ENCODE peak calls at places on chromosomes 12 and 14, in ten cellular contexts. K is central memory CD8-positive, alpha-beta T cell; O is NCI-H1436 treated with DMSO at 0.1 percent for 48 hours; Z is DND-41; J is T-helper 2 cell; V is A172; S is NCI-H1092 treated with DMSO at 0.1 percent for 48 hours; P is iPS DF 19.7; F is IMR-90; B is PC-3. A is an unnamed sample.

GRCh38 chr12:28963554-28963953 is 185.5 kb upstream of the FAR2 start:
- DNase-seq in K (no peak), O (no peak), Z (no peak), J (no peak), V (peak), S (no peak), P (peak), F (peak), B (peak), A (peak)

GRCh38 chr12:92208613-92209121 is 63.0 kb upstream of the BTG1 start:
- DNase-seq in K (peak), O (no peak), Z (peak), J (no peak), V (peak), S (no peak), P (no peak), F (peak), B (peak), A (peak)

GRCh38 chr12:81998761-81999378 is 239.7 kb upstream of the PPFIA2 start:
- DNase-seq in K (no peak), O (no peak), Z (no peak), J (no peak), V (no peak), S (no peak), P (no peak), F (no peak), B (no peak), A (no peak)

GRCh38 chr12:2372735-2373134 is 319.9 kb downstream of the CACNA1C start:
- DNase-seq in K (no peak), O (no peak), Z (no peak), J (no peak), V (no peak), S (no peak), P (no peak), F (no peak), B (no peak), A (no peak)

GRCh38 chr14:78455896-78456435 is 285.8 kb downstream of the NRXN3 start:
- DNase-seq in K (no peak), O (no peak), Z (no peak), J (no peak), V (no peak), S (no peak), P (no peak), F (no peak), B (no peak), A (no peak)

GRCh38 chr12:121144416-121144914 is 11.8 kb downstream of the P2RX7 start:
- DNase-seq in K (no peak), O (no peak), Z (no peak), J (no peak), V (no peak), S (no peak), P (no peak), F (peak), B (peak), A (peak)

GRCh38 chr12:127125607-127126259 is 1141.2 kb upstream of the TMEM132C start:
- DNase-seq in K (no peak), O (no peak), Z (no peak), J (no peak), V (peak), S (no peak), P (no peak), F (peak), B (peak), A (peak)

GRCh38 chr12:68789144-68789878 is 18.7 kb upstream of the MDM2 start:
- DNase-seq in K (no peak), O (no peak), Z (no peak), J (no peak), V (no peak), S (no peak), P (no peak), F (no peak), B (no peak), A (peak)

GRCh38 chr12:60266381-60266852 is 670.6 kb downstream of the SLC16A7 start:
- DNase-seq in K (no peak), O (no peak), Z (no peak), J (no peak), V (peak), S (no peak), P (no peak), F (peak), B (peak), A (peak)

GRCh38 chr14:21868442-21869046 is 194.9 kb upstream of the OR4E1 start:
- DNase-seq in K (peak), O (no peak), Z (peak), J (peak), V (peak), S (peak), P (peak), F (peak), B (peak), A (no peak)

A was measured in foreskin fibroblast.